ENCODE peak calls at places on chromosomes 5 and 9, in ten cellular contexts. K, F, L, O, R, Z, H, A, D and X are unnamed samples.

GRCh38 chr5:35608881-35609779 is 8.5 kb upstream of the SPEF2 start:
- DNase-seq in R (no peak), H (no peak), K (no peak), F (peak; percentile 40), A (no peak), L (no peak), O (no peak), Z (no peak), D (peak; percentile 76), X (no peak)

GRCh38 chr5:67268233-67269011 is 71.8 kb upstream of the CD180 start:
- DNase-seq in O (no peak), A (no peak), L (peak; percentile 84), R (peak; percentile 32), D (no peak), K (peak; percentile 88), F (peak; percentile 71), H (peak; percentile 83), Z (peak; percentile 100), X (peak; percentile 74)

GRCh38 chr9:37534901-37535300 is 41.3 kb downstream of the FBXO10 start:
- DNase-seq in O (no peak), D (no peak), L (no peak), R (peak; percentile 12), Z (no peak), K (no peak), F (no peak), H (no peak), A (no peak), X (no peak)

GRCh38 chr5:155299342-155300006 is 285.9 kb downstream of the KIF4B start:
- DNase-seq in O (no peak), K (no peak), D (no peak), R (no peak), A (no peak), H (no peak), L (no peak), Z (no peak), F (no peak), X (no peak)

GRCh38 chr9:135840107-135840506 is 67.2 kb downstream of the CAMSAP1 start:
- DNase-seq in F (no peak), A (no peak), D (no peak), L (no peak), K (no peak), R (no peak), H (no peak), O (no peak), Z (no peak), X (no peak)

GRCh38 chr5:136810198-136810823 is 445.0 kb upstream of the TRPC7 start:
- DNase-seq in A (no peak), L (no peak), H (peak; percentile 79), R (no peak), F (no peak), Z (peak; percentile 24), K (no peak), D (peak; percentile 48), O (no peak), X (peak; percentile 53)

GRCh38 chr5:150649828-150650712 is 9.6 kb downstream of the SYNPO start:
- DNase-seq in F (no peak), L (no peak), R (no peak), H (no peak), D (no peak), Z (no peak), K (no peak), O (no peak), A (no peak), X (peak; percentile 15)

GRCh38 chr5:76710991-76711390 is 4.9 kb upstream of the F2R start:
- DNase-seq in R (no peak), A (no peak), H (no peak), D (no peak), F (no peak), L (no peak), K (no peak), O (no peak), Z (peak; percentile 57), X (no peak)

GRCh38 chr9:113656771-113657670 is 193.5 kb downstream of the RGS3 start:
- DNase-seq in A (no peak), K (no peak), D (no peak), O (no peak), Z (no peak), R (no peak), L (no peak), F (no peak), H (no peak), X (no peak)

GRCh38 chr9:113651896-113652295 is 188.4 kb downstream of the RGS3 start:
- DNase-seq in H (no peak), Z (no peak), F (no peak), R (no peak), D (no peak), O (no peak), L (no peak), K (no peak), A (no peak), X (no peak)

GRCh38 chr9:113654605-113655193 is 191.2 kb downstream of the RGS3 start:
- DNase-seq in F (peak; percentile 16), H (peak; percentile 42), A (no peak), O (no peak), Z (peak; percentile 44), L (peak; percentile 89), D (no peak), K (peak; percentile 50), R (no peak), X (no peak)

GRCh38 chr9:113652355-113653152 is 189.0 kb downstream of the RGS3 start:
- DNase-seq in L (no peak), R (no peak), D (no peak), O (no peak), A (no peak), K (no peak), H (no peak), Z (no peak), F (no peak), X (no peak)

GRCh38 chr9:113653746-113654604 is 190.4 kb downstream of the RGS3 start:
- DNase-seq in L (no peak), F (no peak), K (no peak), A (no peak), Z (no peak), R (no peak), H (no peak), O (no peak), D (no peak), X (no peak)
- H3K4me1 ChIP-seq in L (no peaks in the 10 kb centered on the region), F (no peaks in the 10 kb centered on the region), K (peaks cover 6% of the 10 kb centered on the region), A (no peaks in the 10 kb centered on the region), Z (peaks cover 17% of the 10 kb centered on the region), R (peaks cover 15% of the 10 kb centered on the region), H (peaks cover 3% of the 10 kb centered on the region), O (peaks cover 17% of the 10 kb centered on the region), D (no peaks in the 10 kb centered on the region), X (peaks cover 12% of the 10 kb centered on the region)

DNA sequence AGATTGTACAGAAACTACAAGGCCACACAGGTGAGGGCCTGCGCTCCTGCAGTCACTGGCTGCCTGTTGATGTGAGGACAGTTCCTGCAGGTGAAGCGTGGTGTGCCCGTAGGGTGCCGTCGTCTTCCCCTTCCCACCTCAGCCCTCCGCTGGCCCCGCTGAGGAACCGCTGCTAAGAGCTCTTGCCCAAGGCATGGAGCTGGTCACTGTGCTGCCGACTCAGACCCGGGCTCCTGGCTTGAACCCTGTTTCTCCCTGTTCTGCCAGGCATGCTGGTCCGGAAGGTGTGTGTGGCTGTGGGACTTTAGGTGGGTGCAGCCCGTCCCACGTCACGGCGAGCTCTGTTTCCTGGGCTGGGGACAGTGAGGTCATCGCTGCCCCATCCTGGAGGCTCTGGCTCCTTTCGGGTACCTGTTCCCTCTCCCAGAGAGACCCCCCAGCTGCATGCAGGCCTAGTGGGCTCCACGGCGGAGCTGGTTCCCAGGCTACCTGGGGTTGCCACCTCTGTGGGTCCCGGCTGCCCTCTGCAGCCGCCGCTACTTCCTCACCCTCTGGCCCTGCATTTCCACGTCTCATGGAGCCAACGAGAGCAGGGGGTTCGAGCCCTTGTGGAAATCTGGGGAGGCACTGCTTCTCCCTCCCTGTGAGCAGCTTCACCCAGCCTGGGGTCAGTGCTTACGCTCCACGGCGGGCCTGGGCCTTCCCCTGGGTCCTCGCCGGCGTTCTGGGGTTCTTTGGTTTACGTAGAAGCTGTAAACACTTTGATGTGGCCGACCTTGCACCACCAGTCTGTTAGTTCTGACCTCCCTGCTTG is 7.6 kb downstream of the RNU6ATAC start:
- DNase-seq in L (no peak), K (no peak), A (no peak), D (no peak), Z (no peak), F (no peak), O (no peak), H (no peak), R (no peak), X (no peak)
- H3K36me3 ChIP-seq in L (peaks cover 70% of the 10 kb centered on the region), K (peaks cover 6% of the 10 kb centered on the region), A (peaks cover 85% of the 10 kb centered on the region), D (no peaks in the 10 kb centered on the region), Z (peaks cover 49% of the 10 kb centered on the region), F (peaks cover 3% of the 10 kb centered on the region), O (peaks cover 35% of the 10 kb centered on the region), H (no peaks in the 10 kb centered on the region), R (peaks cover 58% of the 10 kb centered on the region), X (peaks cover 64% of the 10 kb centered on the region)

GRCh38 chr9:128921881-128922763 is 1.3 kb downstream of the PHYHD1 start:
- DNase-seq in H (peak; percentile 58), R (peak; percentile 63), L (peak; percentile 69), F (no peak), K (peak; percentile 67), Z (peak; percentile 67), A (peak; percentile 86), D (no peak), O (peak; percentile 83), X (peak; percentile 37)

GRCh38 chr9:128919409-128919808 is 1.4 kb upstream of the PHYHD1 start:
- DNase-seq in Z (no peak), R (no peak), D (no peak), K (peak; percentile 54), A (no peak), L (no peak), H (no peak), O (no peak), F (no peak), X (no peak)

GRCh38 chr9:128927731-128928411 is 7.1 kb downstream of the PHYHD1 start:
- DNase-seq in R (peak; percentile 64), K (peak; percentile 61), O (peak; percentile 69), A (peak; percentile 70), Z (peak; percentile 51), F (peak; percentile 70), D (no peak), H (peak; percentile 62), L (no peak), X (peak; percentile 50)

GRCh38 chr9:128920381-128921058 is at the start of gene PHYHD1:
- DNase-seq in O (no peak), R (no peak), Z (peak; percentile 87), A (peak; percentile 87), L (peak; percentile 76), K (peak; percentile 81), H (peak; percentile 91), D (no peak), F (no peak), X (peak; percentile 72)

GRCh38 chr9:128923493-128923883 is 2.7 kb downstream of the PHYHD1 start:
- DNase-seq in D (no peak), O (no peak), F (no peak), R (no peak), A (no peak), Z (no peak), H (no peak), L (no peak), K (no peak), X (no peak)
- H3K4me1 ChIP-seq in D (no peaks in the 10 kb centered on the region), O (no peaks in the 10 kb centered on the region), F (peaks cover 2% of the 10 kb centered on the region), R (peaks cover 11% of the 10 kb centered on the region), A (peaks cover 45% of the 10 kb centered on the region), Z (peaks cover 15% of the 10 kb centered on the region), H (peaks cover 31% of the 10 kb centered on the region), L (no peaks in the 10 kb centered on the region), K (peaks cover 50% of the 10 kb centered on the region), X (peaks cover 39% of the 10 kb centered on the region)

GRCh38 chr5:109786177-109786576 is 96.5 kb downstream of the MAN2A1 start:
- DNase-seq in R (no peak), Z (no peak), L (no peak), F (no peak), K (no peak), D (no peak), A (no peak), O (no peak), H (no peak), X (no peak)

GRCh38 chr5:109788596-109788995 is 98.9 kb downstream of the MAN2A1 start:
- DNase-seq in L (no peak), Z (no peak), F (no peak), K (no peak), D (no peak), O (no peak), A (no peak), R (no peak), H (no peak), X (no peak)

GRCh38 chr5:109779036-109779735 is 89.5 kb downstream of the MAN2A1 start:
- DNase-seq in H (no peak), D (no peak), L (no peak), K (no peak), Z (peak; percentile 12), R (no peak), F (no peak), A (no peak), O (no peak), X (no peak)

DNA sequence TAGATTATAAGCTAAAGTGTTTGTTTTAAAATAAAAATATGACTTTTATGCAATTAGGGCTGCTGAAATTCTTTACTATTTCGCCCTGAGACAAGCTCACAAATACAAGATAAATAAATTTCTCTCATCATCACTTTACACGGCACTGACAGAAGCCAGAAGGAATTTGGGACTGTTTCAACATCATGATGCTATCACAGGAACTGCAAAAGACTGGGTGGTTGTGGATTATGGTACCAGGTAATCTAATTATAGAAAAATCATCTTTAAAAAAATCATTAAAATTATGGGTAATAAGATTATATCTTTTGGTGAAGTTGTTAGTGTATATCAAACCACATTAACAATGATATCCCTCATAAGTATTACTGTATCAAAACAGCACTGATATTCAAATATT is 95.0 kb downstream of the MAN2A1 start:
- DNase-seq in A (no peak), D (no peak), Z (no peak), O (no peak), F (no peak), H (no peak), R (no peak), K (no peak), L (no peak), X (no peak)
- H3K36me3 ChIP-seq in A (peaks cover 12% of the 10 kb centered on the region), D (no peaks in the 10 kb centered on the region), Z (no peaks in the 10 kb centered on the region), O (no peaks in the 10 kb centered on the region), F (no peaks in the 10 kb centered on the region), H (no peaks in the 10 kb centered on the region), R (peaks cover 5% of the 10 kb centered on the region), K (no peaks in the 10 kb centered on the region), L (no peaks in the 10 kb centered on the region), X (no peaks in the 10 kb centered on the region)